ENCODE peak calls at places on chromosomes 1 and 21, in seven cellular contexts. B is left cardiac atrium; D is RCC 7860; U is T-cell; Y is stomach; S is epithelial cell of esophagus; G is stimulated activated CD8-positive, alpha-beta memory T cell treated with anti-CD3 and anti-CD28 coated beads, Interleukin-15, amount 100 ng/mL, for 24 hours. W is an unnamed sample.
A peak's percentile ranks its signal among the peaks of the same experiment; 100 is the strongest.

GRCh38 chr1:11908139-11909021 is 17.8 kb downstream of the KIAA2013 start:
- DNase-seq in B (peak; percentile 81), D (peak; percentile 100), U (peak; percentile 84), Y (peak; percentile 92), S (peak; percentile 97), G (peak; percentile 45), W (peak; percentile 99)

GRCh38 chr21:36647279-36648093 is 51.4 kb upstream of the SIM2 start:
- DNase-seq in B (no peak), D (peak; percentile 62), U (no peak), Y (peak; percentile 47), S (peak; percentile 33), G (no peak), W (no peak)

GRCh38 chr1:4615501-4615900 is 38.9 kb upstream of the AJAP1 start:
- DNase-seq in B (no peak), D (no peak), U (no peak), Y (no peak), S (no peak), G (no peak), W (no peak)

GRCh38 chr1:53593758-53594380 is 134.7 kb downstream of the DMRTB1 start:
- DNase-seq in B (no peak), D (no peak), U (no peak), Y (peak; percentile 47), S (peak; percentile 50), G (no peak), W (no peak)

GRCh38 chr1:8551613-8552093 is 233.7 kb downstream of the SLC45A1 start:
- DNase-seq in B (no peak), D (no peak), U (no peak), Y (no peak), S (no peak), G (no peak), W (no peak)

GRCh38 chr1:157105988-157106812 is 6.6 kb upstream of the ETV3L start:
- DNase-seq in B (peak; percentile 29), D (peak; percentile 79), U (no peak), Y (peak; percentile 41), S (peak; percentile 83), G (no peak), W (no peak)

GRCh38 chr1:29640428-29640785 is 404.1 kb downstream of the PTPRU start:
- DNase-seq in B (no peak), D (no peak), U (no peak), Y (no peak), S (no peak), G (no peak), W (no peak)

GRCh38 chr1:40842201-40842600 is 20.0 kb downstream of the CITED4 start:
- DNase-seq in B (no peak), D (no peak), U (no peak), Y (no peak), S (no peak), G (no peak), W (no peak)

GRCh38 chr1:228884196-228884595 is 148.9 kb downstream of the RHOU start:
- DNase-seq in B (no peak), D (no peak), U (no peak), Y (no peak), S (no peak), G (no peak), W (no peak)

GRCh38 chr1:205774277-205775014 is 836 bp downstream of the RAB29 start:
- DNase-seq in B (no peak), D (no peak), U (peak; percentile 35), Y (no peak), S (peak; percentile 10), G (no peak), W (no peak)

GRCh38 chr1:39890267-39890666 is 7.0 kb upstream of the TRIT1 start:
- DNase-seq in B (no peak), D (no peak), U (no peak), Y (no peak), S (no peak), G (no peak), W (no peak)

GRCh38 chr1:91925644-91926330 is 23.4 kb upstream of the BRDT start:
- DNase-seq in B (no peak), D (no peak), U (no peak), Y (no peak), S (no peak), G (no peak), W (no peak)

GRCh38 chr1:17258116-17258757 is 9.3 kb downstream of the PADI3 start:
- DNase-seq in B (no peak), D (no peak), U (no peak), Y (no peak), S (peak; percentile 33), G (no peak), W (no peak)

GRCh38 chr1:17520473-17521319 is 18.8 kb upstream of the ARHGEF10L start:
- DNase-seq in B (no peak), D (no peak), U (no peak), Y (no peak), S (no peak), G (no peak), W (no peak)

W was measured in NCI-H2227 treated with DMSO at 0.1 percent for 48 hours.